ENCODE peak calls at places on chromosome 4, in seven cellular contexts. One of them, this sample, is unnamed.

GRCh38 chr4:8350841-8351461 is 81.4 kb downstream of the HTRA3 start:
- DNase-seq in NCI-H2227 treated with DMSO at 0.1 percent for 48 hours: no peak
- DNase-seq in occipital lobe: no peak
- DNase-seq in LHCN-M2: no peak
- DNase-seq in mucosa of descending colon: no peak
- DNase-seq in left lung: peak; percentile 29
- DNase-seq in dorsolateral prefrontal cortex: peak; percentile 32
- DNase-seq in this sample: no peak

GRCh38 chr4:1772869-1773538 is 20.1 kb upstream of the FGFR3 start:
- DNase-seq in LHCN-M2: no peak
- DNase-seq in occipital lobe: no peak
- DNase-seq in mucosa of descending colon: no peak
- DNase-seq in left lung: no peak
- DNase-seq in NCI-H2227 treated with DMSO at 0.1 percent for 48 hours: no peak
- DNase-seq in dorsolateral prefrontal cortex: no peak
- DNase-seq in this sample: no peak

GRCh38 chr4:68124262-68124661 is 5.4 kb downstream of the TMPRSS11F start:
- DNase-seq in mucosa of descending colon: no peak
- DNase-seq in dorsolateral prefrontal cortex: no peak
- DNase-seq in occipital lobe: no peak
- DNase-seq in left lung: no peak
- DNase-seq in LHCN-M2: no peak
- DNase-seq in NCI-H2227 treated with DMSO at 0.1 percent for 48 hours: no peak
- DNase-seq in this sample: no peak

GRCh38 chr4:15006416-15007024 is 4.2 kb downstream of the CPEB2 start:
- DNase-seq in LHCN-M2: peak; percentile 36
- DNase-seq in occipital lobe: no peak
- DNase-seq in NCI-H2227 treated with DMSO at 0.1 percent for 48 hours: no peak
- DNase-seq in left lung: no peak
- DNase-seq in dorsolateral prefrontal cortex: no peak
- DNase-seq in mucosa of descending colon: no peak
- DNase-seq in this sample: no peak

GRCh38 chr4:23135792-23136645 is 443.3 kb downstream of the GBA3 start:
- DNase-seq in LHCN-M2: peak; percentile 59
- DNase-seq in occipital lobe: no peak
- DNase-seq in mucosa of descending colon: peak; percentile 54
- DNase-seq in dorsolateral prefrontal cortex: no peak
- DNase-seq in NCI-H2227 treated with DMSO at 0.1 percent for 48 hours: peak; percentile 2
- DNase-seq in left lung: no peak
- DNase-seq in this sample: peak; percentile 37

GRCh38 chr4:75099321-75099720 is 166.4 kb downstream of the PARM1 start:
- DNase-seq in NCI-H2227 treated with DMSO at 0.1 percent for 48 hours: no peak
- DNase-seq in dorsolateral prefrontal cortex: no peak
- DNase-seq in mucosa of descending colon: peak; percentile 70
- DNase-seq in left lung: no peak
- DNase-seq in LHCN-M2: no peak
- DNase-seq in occipital lobe: no peak
- DNase-seq in this sample: no peak

GRCh38 chr4:155974476-155974749 is 20.7 kb upstream of the CTSO start:
- DNase-seq in LHCN-M2: no peak
- DNase-seq in dorsolateral prefrontal cortex: no peak
- DNase-seq in NCI-H2227 treated with DMSO at 0.1 percent for 48 hours: no peak
- DNase-seq in left lung: no peak
- DNase-seq in occipital lobe: no peak
- DNase-seq in mucosa of descending colon: no peak
- DNase-seq in this sample: peak; percentile 7

GRCh38 chr4:77854431-77855111 is 8.1 kb upstream of the MRPL1 start:
- DNase-seq in NCI-H2227 treated with DMSO at 0.1 percent for 48 hours: no peak
- DNase-seq in occipital lobe: no peak
- DNase-seq in left lung: no peak
- DNase-seq in dorsolateral prefrontal cortex: no peak
- DNase-seq in LHCN-M2: no peak
- DNase-seq in mucosa of descending colon: no peak
- DNase-seq in this sample: no peak

GRCh38 chr4:3174371-3175338 is 74.3 kb upstream of the MSANTD1 start:
- DNase-seq in mucosa of descending colon: no peak
- DNase-seq in occipital lobe: no peak
- DNase-seq in NCI-H2227 treated with DMSO at 0.1 percent for 48 hours: peak; percentile 53
- DNase-seq in left lung: no peak
- DNase-seq in LHCN-M2: no peak
- DNase-seq in dorsolateral prefrontal cortex: no peak
- DNase-seq in this sample: no peak

GRCh38 chr4:188984518-188984917 is 845.3 kb downstream of the TRIML1 start:
- DNase-seq in occipital lobe: no peak
- DNase-seq in left lung: no peak
- DNase-seq in LHCN-M2: no peak
- DNase-seq in dorsolateral prefrontal cortex: no peak
- DNase-seq in mucosa of descending colon: no peak
- DNase-seq in NCI-H2227 treated with DMSO at 0.1 percent for 48 hours: no peak
- DNase-seq in this sample: no peak

GRCh38 chr4:15848191-15848842 is 70.2 kb downstream of the CD38 start:
- DNase-seq in left lung: no peak
- DNase-seq in occipital lobe: no peak
- DNase-seq in mucosa of descending colon: no peak
- DNase-seq in dorsolateral prefrontal cortex: no peak
- DNase-seq in NCI-H2227 treated with DMSO at 0.1 percent for 48 hours: no peak
- DNase-seq in LHCN-M2: no peak
- DNase-seq in this sample: no peak

GRCh38 chr4:114281561-114281960 is 302.1 kb upstream of the ARSJ start:
- DNase-seq in mucosa of descending colon: no peak
- DNase-seq in left lung: no peak
- DNase-seq in NCI-H2227 treated with DMSO at 0.1 percent for 48 hours: no peak
- DNase-seq in LHCN-M2: peak; percentile 75
- DNase-seq in occipital lobe: no peak
- DNase-seq in dorsolateral prefrontal cortex: no peak
- DNase-seq in this sample: peak; percentile 16

GRCh38 chr4:25088342-25088952 is 57.7 kb upstream of the LGI2 start:
- DNase-seq in NCI-H2227 treated with DMSO at 0.1 percent for 48 hours: no peak
- DNase-seq in dorsolateral prefrontal cortex: peak; percentile 59
- DNase-seq in mucosa of descending colon: no peak
- DNase-seq in left lung: no peak
- DNase-seq in LHCN-M2: no peak
- DNase-seq in occipital lobe: peak; percentile 17
- DNase-seq in this sample: no peak

GRCh38 chr4:26330186-26330787 is 9.5 kb downstream of the RBPJ start:
- DNase-seq in mucosa of descending colon: peak; percentile 50
- DNase-seq in occipital lobe: no peak
- DNase-seq in dorsolateral prefrontal cortex: no peak
- DNase-seq in NCI-H2227 treated with DMSO at 0.1 percent for 48 hours: peak; percentile 48
- DNase-seq in LHCN-M2: peak; percentile 58
- DNase-seq in left lung: no peak
- DNase-seq in this sample: peak; percentile 56

GRCh38 chr4:168220893-168221292 is 97.7 kb downstream of the DDX60 start:
- DNase-seq in LHCN-M2: peak; percentile 60
- DNase-seq in mucosa of descending colon: no peak
- DNase-seq in dorsolateral prefrontal cortex: no peak
- DNase-seq in NCI-H2227 treated with DMSO at 0.1 percent for 48 hours: no peak
- DNase-seq in occipital lobe: no peak
- DNase-seq in left lung: no peak
- DNase-seq in this sample: no peak

GRCh38 chr4:151561551-151562256 is 152.7 kb downstream of the FHIP1A start:
- DNase-seq in left lung: no peak
- DNase-seq in occipital lobe: no peak
- DNase-seq in NCI-H2227 treated with DMSO at 0.1 percent for 48 hours: no peak
- DNase-seq in LHCN-M2: no peak
- DNase-seq in dorsolateral prefrontal cortex: no peak
- DNase-seq in mucosa of descending colon: no peak
- DNase-seq in this sample: no peak

This sample was measured in RCC 7860.